ENCODE peak calls at places on chromosomes 2 and 18, in eight cellular contexts. One of them, this sample, is unnamed.

GRCh38 chr2:106115665-106116064 is 78.4 kb downstream of the UXS1 start:
- DNase-seq in A549: no peak
- DNase-seq in uterus: no peak
- DNase-seq in GM12878: no peak
- DNase-seq in IMR-90: no peak
- DNase-seq in Peyer's patch: no peak
- DNase-seq in adrenal gland: no peak
- DNase-seq in H54: no peak
- DNase-seq in this sample: no peak

GRCh38 chr2:55951533-55951932 is 28.0 kb upstream of the EFEMP1 start:
- DNase-seq in Peyer's patch: no peak
- DNase-seq in GM12878: no peak
- DNase-seq in uterus: no peak
- DNase-seq in adrenal gland: no peak
- DNase-seq in H54: no peak
- DNase-seq in A549: no peak
- DNase-seq in IMR-90: no peak
- DNase-seq in this sample: no peak

GRCh38 chr2:207394812-207395534 is 134.8 kb upstream of the CREB1 start:
- DNase-seq in H54: peak
- DNase-seq in GM12878: no peak
- DNase-seq in IMR-90: peak
- DNase-seq in adrenal gland: peak
- DNase-seq in Peyer's patch: no peak
- DNase-seq in uterus: peak
- DNase-seq in A549: peak
- DNase-seq in this sample: no peak

GRCh38 chr2:234247453-234248180 is 197.1 kb downstream of the SPP2 start:
- DNase-seq in IMR-90: no peak
- DNase-seq in A549: no peak
- DNase-seq in Peyer's patch: no peak
- DNase-seq in GM12878: no peak
- DNase-seq in uterus: no peak
- DNase-seq in H54: no peak
- DNase-seq in adrenal gland: no peak
- DNase-seq in this sample: peak

GRCh38 chr2:176114120-176114929 is 2.3 kb upstream of the HOXD10 start:
- DNase-seq in A549: no peak
- DNase-seq in uterus: no peak
- DNase-seq in GM12878: no peak
- DNase-seq in adrenal gland: peak
- DNase-seq in H54: no peak
- DNase-seq in Peyer's patch: no peak
- DNase-seq in IMR-90: no peak
- DNase-seq in this sample: peak

GRCh38 chr2:2260691-2261268 is 70.3 kb downstream of the MYT1L start:
- DNase-seq in GM12878: no peak
- DNase-seq in H54: no peak
- DNase-seq in A549: no peak
- DNase-seq in adrenal gland: no peak
- DNase-seq in IMR-90: no peak
- DNase-seq in Peyer's patch: no peak
- DNase-seq in uterus: no peak
- DNase-seq in this sample: no peak

GRCh38 chr2:2742745-2743144 is 411.7 kb upstream of the MYT1L start:
- DNase-seq in IMR-90: no peak
- DNase-seq in A549: no peak
- DNase-seq in H54: no peak
- DNase-seq in GM12878: no peak
- DNase-seq in adrenal gland: no peak
- DNase-seq in uterus: no peak
- DNase-seq in Peyer's patch: no peak
- DNase-seq in this sample: no peak

GRCh38 chr2:164913640-164914346 is 41.5 kb downstream of the SLC38A11 start:
- DNase-seq in GM12878: no peak
- DNase-seq in A549: no peak
- DNase-seq in uterus: no peak
- DNase-seq in H54: no peak
- DNase-seq in IMR-90: peak
- DNase-seq in Peyer's patch: no peak
- DNase-seq in adrenal gland: no peak
- DNase-seq in this sample: no peak

GRCh38 chr2:109615637-109616144 is 1.5 kb downstream of the SOWAHC start:
- DNase-seq in adrenal gland: no peak
- DNase-seq in H54: no peak
- DNase-seq in Peyer's patch: no peak
- DNase-seq in GM12878: no peak
- DNase-seq in A549: no peak
- DNase-seq in uterus: no peak
- DNase-seq in IMR-90: no peak
- DNase-seq in this sample: no peak

GRCh38 chr2:150469706-150470105 is 17.8 kb downstream of the RND3 start:
- DNase-seq in uterus: no peak
- DNase-seq in H54: no peak
- DNase-seq in GM12878: no peak
- DNase-seq in IMR-90: peak
- DNase-seq in A549: no peak
- DNase-seq in adrenal gland: no peak
- DNase-seq in Peyer's patch: no peak
- DNase-seq in this sample: no peak

GRCh38 chr18:23810396-23810795 is 121.1 kb downstream of the LAMA3 start:
- DNase-seq in uterus: no peak
- DNase-seq in A549: no peak
- DNase-seq in Peyer's patch: no peak
- DNase-seq in adrenal gland: no peak
- DNase-seq in IMR-90: no peak
- DNase-seq in H54: no peak
- DNase-seq in GM12878: no peak
- DNase-seq in this sample: no peak

GRCh38 chr2:60958800-60959199 is 58.7 kb upstream of the PEX13 start:
- DNase-seq in A549: no peak
- DNase-seq in IMR-90: peak
- DNase-seq in adrenal gland: no peak
- DNase-seq in uterus: no peak
- DNase-seq in GM12878: no peak
- DNase-seq in Peyer's patch: no peak
- DNase-seq in H54: peak
- DNase-seq in this sample: no peak

GRCh38 chr2:185127412-185127811 is 529.1 kb downstream of the ZNF804A start:
- DNase-seq in IMR-90: no peak
- DNase-seq in H54: no peak
- DNase-seq in adrenal gland: no peak
- DNase-seq in Peyer's patch: no peak
- DNase-seq in GM12878: no peak
- DNase-seq in A549: no peak
- DNase-seq in uterus: no peak
- DNase-seq in this sample: no peak

GRCh38 chr2:46351388-46352141 is 54.4 kb downstream of the EPAS1 start:
- DNase-seq in IMR-90: no peak
- DNase-seq in adrenal gland: peak
- DNase-seq in H54: no peak
- DNase-seq in Peyer's patch: peak
- DNase-seq in A549: no peak
- DNase-seq in uterus: peak
- DNase-seq in GM12878: no peak
- DNase-seq in this sample: no peak

GRCh38 chr18:58202406-58202730 is 158.3 kb downstream of the NEDD4L start:
- DNase-seq in uterus: peak
- DNase-seq in adrenal gland: no peak
- DNase-seq in A549: no peak
- DNase-seq in IMR-90: peak
- DNase-seq in H54: no peak
- DNase-seq in Peyer's patch: no peak
- DNase-seq in GM12878: no peak
- DNase-seq in this sample: no peak

GRCh38 chr18:9337875-9338274 is 3.3 kb downstream of the TWSG1 start:
- DNase-seq in H54: no peak
- DNase-seq in A549: no peak
- DNase-seq in adrenal gland: no peak
- DNase-seq in uterus: no peak
- DNase-seq in IMR-90: peak
- DNase-seq in GM12878: peak
- DNase-seq in Peyer's patch: no peak
- DNase-seq in this sample: no peak

GRCh38 chr18:24219561-24220317 is 80.9 kb downstream of the CABYR start:
- DNase-seq in adrenal gland: no peak
- DNase-seq in GM12878: no peak
- DNase-seq in uterus: no peak
- DNase-seq in A549: no peak
- DNase-seq in Peyer's patch: no peak
- DNase-seq in IMR-90: no peak
- DNase-seq in H54: no peak
- DNase-seq in this sample: no peak

GRCh38 chr2:3279236-3279960 is 98.2 kb downstream of the EIPR1 start:
- DNase-seq in Peyer's patch: peak
- DNase-seq in IMR-90: no peak
- DNase-seq in uterus: no peak
- DNase-seq in H54: no peak
- DNase-seq in A549: no peak
- DNase-seq in adrenal gland: peak
- DNase-seq in GM12878: no peak
- DNase-seq in this sample: peak

GRCh38 chr2:218031261-218031660 is 28.5 kb upstream of the TNS1 start:
- DNase-seq in uterus: no peak
- DNase-seq in A549: no peak
- DNase-seq in IMR-90: no peak
- DNase-seq in Peyer's patch: no peak
- DNase-seq in adrenal gland: peak
- DNase-seq in GM12878: no peak
- DNase-seq in H54: no peak
- DNase-seq in this sample: no peak

GRCh38 chr18:50986360-50987087 is 18.7 kb downstream of the ELAC1 start:
- DNase-seq in H54: no peak
- DNase-seq in A549: no peak
- DNase-seq in adrenal gland: no peak
- DNase-seq in Peyer's patch: no peak
- DNase-seq in IMR-90: peak
- DNase-seq in uterus: no peak
- DNase-seq in GM12878: no peak
- DNase-seq in this sample: no peak

GRCh38 chr2:241235859-241236593 is 47.5 kb downstream of the ANO7 start:
- DNase-seq in GM12878: no peak
- DNase-seq in A549: no peak
- DNase-seq in Peyer's patch: no peak
- DNase-seq in uterus: no peak
- DNase-seq in IMR-90: no peak
- DNase-seq in adrenal gland: no peak
- DNase-seq in H54: no peak
- DNase-seq in this sample: no peak
- TF ChIP-seq POLR2A in GM12878: peak
- TF ChIP-seq POLR2A in A549: no peak
- TF ChIP-seq POLR2A in Peyer's patch: no peak
- TF ChIP-seq POLR2A in uterus: no peak
- TF ChIP-seq POLR2A in IMR-90: no peak
- TF ChIP-seq POLR2A in adrenal gland: no peak
- TF ChIP-seq POLR2A in H54: no peak
- TF ChIP-seq POLR2A in this sample: no peak

GRCh38 chr2:239308696-239309397 is 92.0 kb downstream of the HDAC4 start:
- DNase-seq in IMR-90: peak
- DNase-seq in H54: no peak
- DNase-seq in adrenal gland: peak
- DNase-seq in A549: no peak
- DNase-seq in uterus: peak
- DNase-seq in GM12878: no peak
- DNase-seq in Peyer's patch: peak
- DNase-seq in this sample: peak
- TF ChIP-seq POLR2A in IMR-90: peak
- TF ChIP-seq POLR2A in H54: no peak
- TF ChIP-seq POLR2A in adrenal gland: peak
- TF ChIP-seq POLR2A in A549: no peak
- TF ChIP-seq POLR2A in uterus: no peak
- TF ChIP-seq POLR2A in GM12878: no peak
- TF ChIP-seq POLR2A in Peyer's patch: no peak
- TF ChIP-seq POLR2A in this sample: no peak

DNA sequence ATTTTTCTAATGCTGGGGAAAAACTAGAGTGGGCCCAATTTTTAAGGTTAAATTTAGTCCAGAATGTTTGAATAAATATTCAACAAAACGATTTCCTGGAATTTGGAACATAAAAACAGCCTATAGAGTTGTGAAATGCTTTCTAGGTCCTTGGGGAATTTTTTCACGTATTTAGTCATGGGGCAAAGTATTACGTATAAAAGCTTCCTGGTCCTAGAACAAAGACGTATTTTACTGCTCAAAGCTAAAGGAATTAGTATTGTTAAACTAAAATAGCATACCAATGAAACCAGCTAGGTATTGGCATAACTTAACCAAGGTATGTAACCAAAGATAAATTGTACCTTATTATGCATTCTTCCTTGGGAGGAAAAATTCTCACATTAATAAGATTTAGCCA is 1.6 kb downstream of the SESTD1 start:
- DNase-seq in A549: no peak
- DNase-seq in H54: no peak
- DNase-seq in IMR-90: peak
- DNase-seq in adrenal gland: no peak
- DNase-seq in GM12878: no peak
- DNase-seq in uterus: no peak
- DNase-seq in Peyer's patch: no peak
- DNase-seq in this sample: no peak
- TF ChIP-seq POLR2A in A549: no peak
- TF ChIP-seq POLR2A in H54: no peak
- TF ChIP-seq POLR2A in IMR-90: no peak
- TF ChIP-seq POLR2A in adrenal gland: no peak
- TF ChIP-seq POLR2A in GM12878: no peak
- TF ChIP-seq POLR2A in uterus: no peak
- TF ChIP-seq POLR2A in Peyer's patch: no peak
- TF ChIP-seq POLR2A in this sample: no peak

GRCh38 chr2:79005211-79005610 is 20.3 kb upstream of the REG3G start:
- DNase-seq in adrenal gland: no peak
- DNase-seq in A549: no peak
- DNase-seq in Peyer's patch: no peak
- DNase-seq in GM12878: no peak
- DNase-seq in H54: no peak
- DNase-seq in uterus: no peak
- DNase-seq in IMR-90: no peak
- DNase-seq in this sample: no peak

GRCh38 chr2:79011485-79011884 is 14.0 kb upstream of the REG3G start:
- DNase-seq in H54: no peak
- DNase-seq in Peyer's patch: no peak
- DNase-seq in uterus: no peak
- DNase-seq in GM12878: no peak
- DNase-seq in adrenal gland: no peak
- DNase-seq in A549: no peak
- DNase-seq in IMR-90: no peak
- DNase-seq in this sample: no peak

GRCh38 chr2:79013629-79014028 is 11.9 kb upstream of the REG3G start:
- DNase-seq in Peyer's patch: no peak
- DNase-seq in H54: no peak
- DNase-seq in adrenal gland: no peak
- DNase-seq in A549: no peak
- DNase-seq in uterus: no peak
- DNase-seq in GM12878: no peak
- DNase-seq in IMR-90: no peak
- DNase-seq in this sample: no peak

GRCh38 chr2:79009388-79009787 is 16.1 kb upstream of the REG3G start:
- DNase-seq in GM12878: no peak
- DNase-seq in IMR-90: no peak
- DNase-seq in Peyer's patch: no peak
- DNase-seq in uterus: no peak
- DNase-seq in adrenal gland: no peak
- DNase-seq in A549: no peak
- DNase-seq in H54: no peak
- DNase-seq in this sample: no peak
- TF ChIP-seq POLR2A in GM12878: no peak
- TF ChIP-seq POLR2A in IMR-90: no peak
- TF ChIP-seq POLR2A in Peyer's patch: no peak
- TF ChIP-seq POLR2A in uterus: no peak
- TF ChIP-seq POLR2A in adrenal gland: no peak
- TF ChIP-seq POLR2A in A549: no peak
- TF ChIP-seq POLR2A in H54: no peak
- TF ChIP-seq POLR2A in this sample: no peak

GRCh38 chr2:29374823-29375222 is 259.6 kb downstream of the CLIP4 start:
- DNase-seq in A549: no peak
- DNase-seq in H54: no peak
- DNase-seq in adrenal gland: no peak
- DNase-seq in IMR-90: no peak
- DNase-seq in Peyer's patch: no peak
- DNase-seq in GM12878: no peak
- DNase-seq in uterus: no peak
- DNase-seq in this sample: no peak
- TF ChIP-seq POLR2A in A549: no peak
- TF ChIP-seq POLR2A in H54: no peak
- TF ChIP-seq POLR2A in adrenal gland: no peak
- TF ChIP-seq POLR2A in IMR-90: no peak
- TF ChIP-seq POLR2A in Peyer's patch: no peak
- TF ChIP-seq POLR2A in GM12878: no peak
- TF ChIP-seq POLR2A in uterus: no peak
- TF ChIP-seq POLR2A in this sample: no peak